ENCODE peak calls at places on chromosomes 5 and 9, in eight cellular contexts. F is astrocyte of the cerebellum; N is fibroblast of pulmonary artery; G is non-pigmented ciliary epithelial cell; E is dermis microvascular lymphatic vessel endothelial cell; I is GM13977; H is cerebellum; J is activated CD4-positive, alpha-beta T cell treated with anti-CD3 and anti-CD28 coated beads, Interleukin-2, amount 50 U/mL, for 1 hour. O is an unnamed sample.

GRCh38 chr9:38026021-38026809 is 42.8 kb downstream of the SHB start:
- DNase-seq in F (peak), N (peak), G (peak), E (peak), I (no peak), H (no peak), J (no peak), O (peak)

GRCh38 chr5:82885657-82886389 is 191.4 kb downstream of the TMEM167A start:
- DNase-seq in F (peak), N (no peak), G (peak), E (no peak), I (peak), H (no peak), J (no peak), O (peak)

GRCh38 chr9:6576930-6577329 is 68.6 kb downstream of the GLDC start:
- DNase-seq in F (no peak), N (no peak), G (no peak), E (no peak), I (no peak), H (no peak), J (no peak), O (no peak)

GRCh38 chr5:178388381-178389030 is 155.9 kb upstream of the PHYKPL start:
- DNase-seq in F (no peak), N (peak), G (no peak), E (no peak), I (no peak), H (no peak), J (no peak), O (peak)

GRCh38 chr5:115424030-115424429 is 120.5 kb downstream of the FEM1C start:
- DNase-seq in F (no peak), N (no peak), G (no peak), E (no peak), I (no peak), H (no peak), J (no peak), O (no peak)

GRCh38 chr5:138620661-138621224 is 45.5 kb upstream of the HSPA9 start:
- DNase-seq in F (no peak), N (no peak), G (no peak), E (no peak), I (no peak), H (no peak), J (no peak), O (no peak)

GRCh38 chr5:178314066-178314660 is 81.6 kb upstream of the PHYKPL start:
- DNase-seq in F (no peak), N (no peak), G (no peak), E (no peak), I (no peak), H (no peak), J (no peak), O (no peak)

GRCh38 chr5:102718819-102719218 is 36.3 kb upstream of the PAM start:
- DNase-seq in F (peak), N (peak), G (peak), E (peak), I (no peak), H (no peak), J (no peak), O (peak)

GRCh38 chr5:171783051-171783450 is 2.6 kb upstream of the SMIM23 start:
- DNase-seq in F (no peak), N (peak), G (peak), E (no peak), I (no peak), H (no peak), J (no peak), O (peak)

GRCh38 chr5:16345454-16345853 is 120.1 kb downstream of the ZNF622 start:
- DNase-seq in F (no peak), N (peak), G (no peak), E (no peak), I (no peak), H (no peak), J (no peak), O (no peak)

GRCh38 chr5:124651663-124652513 is 94.6 kb downstream of the ZNF608 start:
- DNase-seq in F (no peak), N (peak), G (no peak), E (peak), I (peak), H (peak), J (no peak), O (peak)

GRCh38 chr5:82073179-82073578 is 101.4 kb downstream of the ATG10 start:
- DNase-seq in F (peak), N (peak), G (peak), E (no peak), I (no peak), H (no peak), J (no peak), O (no peak)

GRCh38 chr5:98307811-98308210 is 465.7 kb upstream of the RGMB start:
- DNase-seq in F (no peak), N (peak), G (peak), E (peak), I (no peak), H (no peak), J (no peak), O (peak)

GRCh38 chr5:32147959-32148358 is 26.2 kb downstream of the GOLPH3 start:
- DNase-seq in F (no peak), N (no peak), G (no peak), E (no peak), I (no peak), H (no peak), J (no peak), O (no peak)

GRCh38 chr5:175479125-175479881 is 943 bp downstream of the SFXN1 start:
- DNase-seq in F (no peak), N (no peak), G (no peak), E (no peak), I (no peak), H (no peak), J (no peak), O (no peak)

GRCh38 chr5:66841264-66841663 is 245.1 kb downstream of the MAST4 start:
- DNase-seq in F (no peak), N (no peak), G (no peak), E (no peak), I (no peak), H (no peak), J (no peak), O (no peak)

GRCh38 chr5:86909896-86910295 is 292.2 kb downstream of the COX7C start:
- DNase-seq in F (peak), N (peak), G (no peak), E (no peak), I (no peak), H (no peak), J (no peak), O (peak)

GRCh38 chr9:125897481-125897880 is 150.3 kb downstream of the PBX3 start:
- DNase-seq in F (no peak), N (no peak), G (no peak), E (no peak), I (no peak), H (no peak), J (no peak), O (no peak)

GRCh38 chr9:99049228-99049627 is 55.7 kb upstream of the TGFBR1 start:
- DNase-seq in F (no peak), N (no peak), G (no peak), E (no peak), I (no peak), H (no peak), J (no peak), O (no peak)

GRCh38 chr5:157271740-157272271 is 5.9 kb downstream of the CYFIP2 start:
- DNase-seq in F (no peak), N (no peak), G (no peak), E (no peak), I (peak), H (no peak), J (peak), O (no peak)

GRCh38 chr9:131656356-131657030 is 83.4 kb downstream of the RAPGEF1 start:
- DNase-seq in F (no peak), N (no peak), G (no peak), E (peak), I (peak), H (peak), J (peak), O (no peak)

GRCh38 chr9:70411930-70412677 is 2.4 kb downstream of the KLF9 start:
- DNase-seq in F (no peak), N (peak), G (no peak), E (peak), I (peak), H (peak), J (peak), O (peak)

GRCh38 chr5:159262472-159262858 is 625 bp upstream of the UBLCP1 start:
- DNase-seq in F (no peak), N (peak), G (no peak), E (peak), I (peak), H (peak), J (no peak), O (no peak)

GRCh38 chr5:64637837-64638443 is 52.4 kb upstream of the SHISAL2B start:
- DNase-seq in F (no peak), N (no peak), G (no peak), E (no peak), I (no peak), H (no peak), J (no peak), O (no peak)

GRCh38 chr5:82396871-82397514 is 118.8 kb upstream of the RPS23 start:
- DNase-seq in F (peak), N (peak), G (peak), E (peak), I (no peak), H (peak), J (no peak), O (peak)

GRCh38 chr5:132961887-132962286 is 1.5 kb downstream of the AFF4 start:
- DNase-seq in F (peak), N (peak), G (no peak), E (peak), I (no peak), H (no peak), J (no peak), O (peak)

GRCh38 chr5:119411291-119411934 is 40.9 kb upstream of the HSD17B4 start:
- DNase-seq in F (no peak), N (peak), G (no peak), E (peak), I (no peak), H (no peak), J (no peak), O (peak)

GRCh38 chr5:177099422-177100093 is 12.8 kb downstream of the FGFR4 start:
- DNase-seq in F (no peak), N (no peak), G (no peak), E (no peak), I (no peak), H (no peak), J (no peak), O (no peak)

GRCh38 chr9:94860678-94861588 is 134.4 kb downstream of the AOPEP start:
- DNase-seq in F (peak), N (no peak), G (peak), E (no peak), I (peak), H (peak), J (peak), O (peak)